ENCODE peak calls at places on chromosome 1, in six cellular contexts. K is stomach, M is neural progenitor cell, Y is aorta, P is heart left ventricle, U is adrenal gland. X is an unnamed sample.

GRCh38 chr1:100164226-100164625 is 13.8 kb downstream of the LRRC39 start:
- DNase-seq in U (no peak), Y (no peak), K (no peak), M (peak; percentile 82), P (no peak), X (no peak)

GRCh38 chr1:232509570-232509969 is 120.4 kb downstream of the SIPA1L2 start:
- DNase-seq in Y (no peak), M (peak; percentile 54), U (no peak), P (no peak), K (no peak), X (no peak)

GRCh38 chr1:208228550-208228949 is 15.6 kb downstream of the PLXNA2 start:
- DNase-seq in P (no peak), U (no peak), M (no peak), Y (no peak), K (no peak), X (no peak)

GRCh38 chr1:3306583-3307285 is 147.7 kb upstream of the ARHGEF16 start:
- DNase-seq in P (no peak), Y (no peak), U (no peak), K (no peak), M (no peak), X (no peak)

GRCh38 chr1:161013591-161014513 is 7.1 kb downstream of the F11R start:
- DNase-seq in K (peak; percentile 89), M (no peak), U (peak; percentile 96), Y (peak; percentile 88), P (peak; percentile 84), X (peak; percentile 93)

GRCh38 chr1:26584022-26584485 is 54.5 kb downstream of the RPS6KA1 start:
- DNase-seq in Y (peak; percentile 18), M (peak; percentile 38), P (no peak), U (no peak), K (no peak), X (no peak)

GRCh38 chr1:19435851-19436465 is 49.4 kb downstream of the CAPZB start:
- DNase-seq in M (no peak), K (no peak), U (no peak), Y (no peak), P (no peak), X (no peak)

GRCh38 chr1:222829868-222830267 is 15.0 kb downstream of the DISP1 start:
- DNase-seq in Y (no peak), P (no peak), U (no peak), K (no peak), M (no peak), X (no peak)

GRCh38 chr1:92411511-92411910 is 75.2 kb downstream of the GFI1 start:
- DNase-seq in K (no peak), P (no peak), U (no peak), M (no peak), Y (no peak), X (peak; percentile 46)

GRCh38 chr1:203504400-203505250 is 10.7 kb downstream of the OPTC start:
- DNase-seq in Y (peak; percentile 85), P (peak; percentile 82), U (peak; percentile 81), K (peak; percentile 91), M (peak; percentile 91), X (peak; percentile 85)

GRCh38 chr1:26336477-26337205 is 17.3 kb downstream of the CRYBG2 start:
- DNase-seq in K (peak; percentile 97), U (peak; percentile 75), P (peak; percentile 88), M (peak; percentile 91), Y (peak; percentile 71), X (peak; percentile 96)

GRCh38 chr1:199010933-199011332 is 372.1 kb downstream of the PTPRC start:
- DNase-seq in P (no peak), M (no peak), K (no peak), Y (no peak), U (no peak), X (no peak)

GRCh38 chr1:64033667-64034215 is 169.7 kb upstream of the UBE2U start:
- DNase-seq in P (no peak), M (no peak), U (no peak), K (no peak), Y (peak; percentile 59), X (no peak)

GRCh38 chr1:225494789-225495359 is 67.0 kb upstream of the LBR start:
- DNase-seq in K (no peak), Y (no peak), M (no peak), P (no peak), U (no peak), X (no peak)

GRCh38 chr1:111283838-111284237 is 6.8 kb upstream of the CHIA start:
- DNase-seq in U (no peak), M (no peak), K (no peak), Y (no peak), P (no peak), X (no peak)

GRCh38 chr1:219772265-219773036 is 155.9 kb downstream of the SLC30A10 start:
- DNase-seq in M (no peak), K (no peak), P (no peak), Y (no peak), U (no peak), X (no peak)

GRCh38 chr1:91751281-91751680 is 134.7 kb downstream of the TGFBR3 start:
- DNase-seq in U (no peak), Y (no peak), K (no peak), M (no peak), P (no peak), X (peak; percentile 14)

GRCh38 chr1:232952514-232953175 is 2.2 kb downstream of the NTPCR start:
- DNase-seq in K (peak; percentile 39), Y (no peak), M (peak; percentile 83), U (peak; percentile 32), P (no peak), X (peak; percentile 67)

GRCh38 chr1:8338526-8339202 is 20.8 kb downstream of the SLC45A1 start:
- DNase-seq in P (peak; percentile 42), K (no peak), U (no peak), Y (no peak), M (no peak), X (no peak)

GRCh38 chr1:2242814-2243725 is 15.0 kb downstream of the SKI start:
- DNase-seq in U (peak; percentile 56), Y (no peak), P (peak; percentile 69), K (no peak), M (no peak), X (no peak)
- H3K4me1 ChIP-seq in U (peaks cover 63% of the 10 kb centered on the region), Y (no peaks in the 10 kb centered on the region), P (peaks cover 94% of the 10 kb centered on the region), K (peaks cover 72% of the 10 kb centered on the region), M (peaks cover 20% of the 10 kb centered on the region), X (peaks cover 43% of the 10 kb centered on the region)

DNA sequence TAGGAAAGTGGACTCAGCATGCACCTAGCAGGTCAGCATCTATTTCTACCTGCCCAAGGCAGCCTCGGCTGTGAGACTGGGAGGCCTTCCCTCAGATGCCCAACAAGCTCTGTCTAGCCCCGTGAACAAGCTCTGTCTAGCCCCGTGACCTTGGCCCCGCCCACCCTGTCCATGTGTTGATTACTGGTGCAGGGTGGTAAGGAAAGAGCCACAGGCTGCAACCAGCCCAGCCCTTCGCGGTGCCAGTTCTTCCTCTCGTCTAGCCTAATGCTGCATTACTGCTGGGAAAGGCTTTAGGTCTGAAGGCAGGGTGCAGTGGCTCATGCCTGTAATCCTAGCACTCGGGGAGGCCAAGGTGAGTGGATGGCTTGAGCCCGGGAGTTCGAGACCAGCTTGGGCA is 2.2 kb downstream of the GPR153 start:
- DNase-seq in K (no peak), M (no peak), Y (no peak), U (no peak), P (no peak), X (peak; percentile 56)
- H3K4me1 ChIP-seq in K (peaks cover 13% of the 10 kb centered on the region), M (peaks cover 16% of the 10 kb centered on the region), Y (no peaks in the 10 kb centered on the region), U (peaks cover 6% of the 10 kb centered on the region), P (peaks cover 19% of the 10 kb centered on the region), X (peaks cover 24% of the 10 kb centered on the region)

DNA sequence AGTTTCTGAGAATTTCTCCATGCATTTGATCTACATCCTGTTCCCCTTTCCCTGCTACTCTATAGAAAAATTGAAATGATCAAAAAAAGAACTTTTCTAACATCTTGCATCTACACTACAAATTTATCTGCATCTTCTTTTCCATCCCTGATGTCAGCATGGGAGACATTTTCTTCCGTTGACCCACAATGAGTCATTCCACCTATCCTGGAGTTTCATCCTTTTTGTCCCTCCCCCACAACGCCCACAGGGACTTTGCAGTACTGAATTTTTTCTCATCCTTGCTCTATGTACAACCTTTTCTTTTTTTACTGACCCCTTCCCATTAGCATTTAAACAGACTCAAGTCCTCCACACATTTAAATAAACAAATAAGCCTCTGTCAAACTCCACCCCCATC is 112.2 kb upstream of the MROH9 start:
- DNase-seq in U (no peak), Y (no peak), K (no peak), M (no peak), P (no peak), X (no peak)
- H3K4me1 ChIP-seq in U (no peaks in the 10 kb centered on the region), Y (no peaks in the 10 kb centered on the region), K (no peaks in the 10 kb centered on the region), M (peaks cover 2% of the 10 kb centered on the region), P (no peaks in the 10 kb centered on the region), X (no peaks in the 10 kb centered on the region)

GRCh38 chr1:167659440-167659839 is 29.4 kb downstream of the RCSD1 start:
- DNase-seq in U (no peak), P (no peak), Y (no peak), M (no peak), K (no peak), X (no peak)

GRCh38 chr1:167656657-167657056 is 26.6 kb downstream of the RCSD1 start:
- DNase-seq in P (no peak), K (no peak), M (no peak), Y (no peak), U (no peak), X (no peak)

GRCh38 chr1:167661527-167662436 is 31.8 kb downstream of the RCSD1 start:
- DNase-seq in K (no peak), Y (no peak), M (no peak), P (no peak), U (no peak), X (no peak)

GRCh38 chr1:167659876-167660275 is 29.8 kb downstream of the RCSD1 start:
- DNase-seq in P (no peak), M (no peak), U (no peak), K (no peak), Y (no peak), X (no peak)

GRCh38 chr1:167658574-167659328 is 28.7 kb downstream of the RCSD1 start:
- DNase-seq in M (no peak), U (no peak), P (no peak), K (no peak), Y (no peak), X (peak; percentile 38)
- H3K4me1 ChIP-seq in M (peaks cover 9% of the 10 kb centered on the region), U (peaks cover 40% of the 10 kb centered on the region), P (peaks cover 100% of the 10 kb centered on the region), K (peaks cover 31% of the 10 kb centered on the region), Y (no peaks in the 10 kb centered on the region), X (peaks cover 4% of the 10 kb centered on the region)

GRCh38 chr1:162904579-162904978 is 43.6 kb upstream of the CCDC190 start:
- DNase-seq in U (no peak), K (no peak), P (no peak), Y (no peak), M (no peak), X (no peak)

GRCh38 chr1:162905174-162905573 is 44.2 kb upstream of the CCDC190 start:
- DNase-seq in K (no peak), Y (no peak), U (no peak), P (no peak), M (peak; percentile 9), X (no peak)

GRCh38 chr1:162902372-162902771 is 41.4 kb upstream of the CCDC190 start:
- DNase-seq in U (no peak), Y (no peak), M (no peak), K (no peak), P (no peak), X (no peak)

GRCh38 chr1:162904023-162904422 is 43.0 kb upstream of the CCDC190 start:
- DNase-seq in Y (no peak), U (no peak), P (no peak), K (no peak), M (no peak), X (no peak)

DNA sequence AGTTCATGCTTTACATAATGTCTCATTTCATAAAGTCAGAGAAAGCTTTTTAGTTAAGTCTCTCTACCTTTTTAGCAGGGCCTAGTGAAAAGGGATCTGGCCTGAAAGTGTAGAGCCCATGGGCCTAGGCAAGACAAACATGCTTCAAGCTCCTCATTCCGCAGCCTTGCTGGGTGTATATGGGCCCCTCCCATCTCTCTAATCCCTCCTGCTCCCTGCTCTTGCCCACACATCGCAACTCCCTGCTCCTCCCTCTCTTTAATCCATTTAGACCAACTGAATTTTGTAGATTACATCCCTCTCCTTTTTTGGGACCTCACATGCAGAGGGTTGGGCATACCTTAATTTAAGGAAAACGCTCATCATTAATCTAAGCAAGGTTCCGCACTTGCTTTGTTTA is 42.3 kb upstream of the CCDC190 start:
- DNase-seq in K (no peak), P (no peak), U (no peak), Y (no peak), M (peak; percentile 61), X (no peak)
- H3K4me1 ChIP-seq in K (peaks cover 12% of the 10 kb centered on the region), P (no peaks in the 10 kb centered on the region), U (no peaks in the 10 kb centered on the region), Y (no peaks in the 10 kb centered on the region), M (peaks cover 16% of the 10 kb centered on the region), X (no peaks in the 10 kb centered on the region)

X was measured in transverse colon.